ENCODE peak calls at places on chromosome 15, in four cellular contexts. R, F, O and Y are unnamed samples.

GRCh38 chr15:89732451-89733172 is 18.4 kb downstream of the MESP1 start:
- DNase-seq in R (no peak), F (no peak), O (no peak), Y (no peak)

GRCh38 chr15:96544162-96544756 is 213.8 kb downstream of the NR2F2 start:
- DNase-seq in R (no peak), F (no peak), O (no peak), Y (no peak)

GRCh38 chr15:65132841-65133549 is 613 bp downstream of the PDCD7 start:
- DNase-seq in R (peak), F (peak), O (no peak), Y (no peak)

GRCh38 chr15:66842710-66843441 is 140.8 kb downstream of the SMAD6 start:
- DNase-seq in R (no peak), F (no peak), O (no peak), Y (peak)

GRCh38 chr15:47933865-47934264 is 186.9 kb upstream of the SLC24A5 start:
- DNase-seq in R (no peak), F (no peak), O (no peak), Y (no peak)

GRCh38 chr15:85276508-85276907 is 103.9 kb upstream of the AKAP13 start:
- DNase-seq in R (no peak), F (no peak), O (no peak), Y (no peak)

GRCh38 chr15:24761704-24762302 is 86.2 kb downstream of the NPAP1 start:
- DNase-seq in R (no peak), F (no peak), O (no peak), Y (no peak)

GRCh38 chr15:36831915-36832310 is 252.5 kb downstream of the CDIN1 start:
- DNase-seq in R (no peak), F (no peak), O (no peak), Y (no peak)

GRCh38 chr15:43268111-43269105 is 1.7 kb upstream of the TGM5 start:
- DNase-seq in R (no peak), F (no peak), O (no peak), Y (no peak)